ENCODE peak calls at places on chromosomes 6 and 20, in five cellular contexts. Q, W, J, L and K are unnamed samples.

GRCh38 chr20:43681991-43682410 is 15.1 kb downstream of the MYBL2 start:
- DNase-seq in Q (no peak), W (no peak), J (no peak), L (no peak), K (no peak)

GRCh38 chr6:155495011-155495768 is 39.6 kb upstream of the NOX3 start:
- DNase-seq in Q (no peak), W (no peak), J (no peak), L (no peak), K (no peak)

GRCh38 chr6:170046786-170047626 is 243.9 kb downstream of the DLL1 start:
- DNase-seq in Q (no peak), W (peak), J (no peak), L (peak), K (no peak)

GRCh38 chr20:14959506-14960493 is 622.4 kb upstream of the FLRT3 start:
- DNase-seq in Q (no peak), W (no peak), J (peak), L (no peak), K (no peak)

GRCh38 chr6:116139917-116140316 is 14.0 kb upstream of the COL10A1 start:
- DNase-seq in Q (no peak), W (no peak), J (peak), L (no peak), K (no peak)

GRCh38 chr6:13653296-13653695 is 38.2 kb downstream of the NOL7 start:
- DNase-seq in Q (no peak), W (no peak), J (no peak), L (no peak), K (no peak)

GRCh38 chr6:125155344-125155743 is 1.8 kb downstream of the TPD52L1 start:
- DNase-seq in Q (no peak), W (no peak), J (no peak), L (no peak), K (no peak)

GRCh38 chr20:46823753-46824152 is 70.9 kb upstream of the EYA2 start:
- DNase-seq in Q (no peak), W (no peak), J (no peak), L (no peak), K (no peak)

GRCh38 chr20:41509316-41509715 is 108.9 kb downstream of the CHD6 start:
- DNase-seq in Q (no peak), W (no peak), J (no peak), L (no peak), K (no peak)

GRCh38 chr6:148021715-148022114 is 320.9 kb upstream of the SASH1 start:
- DNase-seq in Q (no peak), W (no peak), J (no peak), L (peak), K (no peak)

GRCh38 chr6:157097255-157097936 is 225.9 kb downstream of the TMEM242 start:
- DNase-seq in Q (no peak), W (no peak), J (no peak), L (no peak), K (no peak)

GRCh38 chr6:73652637-73653570 is 888 bp downstream of the SLC17A5 start:
- DNase-seq in Q (peak), W (peak), J (peak), L (peak), K (peak)

GRCh38 chr6:29702519-29703103 is 20.6 kb upstream of the HLA-F start:
- DNase-seq in Q (peak), W (peak), J (peak), L (peak), K (peak)

GRCh38 chr6:27374824-27375612 is 13.5 kb upstream of the ZNF391 start:
- DNase-seq in Q (peak), W (peak), J (peak), L (peak), K (peak)

GRCh38 chr20:2603816-2604505 is 48.5 kb upstream of the NOP56 start:
- DNase-seq in Q (no peak), W (no peak), J (no peak), L (no peak), K (no peak)

GRCh38 chr6:106556368-106556960 is 72.8 kb downstream of the RTN4IP1 start:
- DNase-seq in Q (no peak), W (no peak), J (peak), L (no peak), K (peak)

GRCh38 chr20:62967628-62968351 is 15.3 kb downstream of the SLC17A9 start:
- DNase-seq in Q (no peak), W (no peak), J (no peak), L (no peak), K (no peak)

GRCh38 chr20:47576516-47577033 is 74.9 kb downstream of the NCOA3 start:
- DNase-seq in Q (no peak), W (peak), J (peak), L (peak), K (peak)

GRCh38 chr6:132948889-132949288 is 134.5 kb downstream of the RPS12 start:
- DNase-seq in Q (no peak), W (no peak), J (no peak), L (no peak), K (no peak)

GRCh38 chr6:157181649-157182048 is 141.7 kb downstream of the TMEM242 start:
- DNase-seq in Q (no peak), W (no peak), J (peak), L (no peak), K (no peak)

GRCh38 chr6:148720371-148720770 is 26.5 kb upstream of the UST start:
- DNase-seq in Q (no peak), W (no peak), J (no peak), L (no peak), K (no peak)

GRCh38 chr6:25053875-25054371 is 118.2 kb upstream of the RIPOR2 start:
- DNase-seq in Q (no peak), W (no peak), J (no peak), L (no peak), K (peak)

GRCh38 chr20:4369798-4370124 is 351.9 kb upstream of the PRND start:
- DNase-seq in Q (peak), W (no peak), J (no peak), L (no peak), K (no peak)

GRCh38 chr6:704037-704436 is 11.1 kb upstream of the EXOC2 start:
- DNase-seq in Q (no peak), W (no peak), J (no peak), L (no peak), K (no peak)